ENCODE peak calls at places on chromosomes 7 and 10, in four cellular contexts. A is adipocyte; K is B cell; M is activated CD4-positive, CD25-positive, alpha-beta regulatory T cell. O is an unnamed sample.

GRCh38 chr10:127550861-127551260 is 1.8 kb downstream of the NPS start:
- DNase-seq in K (no peak), A (no peak), M (no peak), O (no peak)

GRCh38 chr7:12174931-12175330 is 36.2 kb upstream of the TMEM106B start:
- DNase-seq in M (no peak), A (no peak), K (no peak), O (no peak)

GRCh38 chr10:95242581-95243317 is 48.1 kb downstream of the PDLIM1 start:
- DNase-seq in A (peak), K (no peak), M (no peak), O (peak)

GRCh38 chr10:118966131-118967125 is 63.1 kb upstream of the NANOS1 start:
- DNase-seq in M (no peak), K (no peak), A (no peak), O (peak)

GRCh38 chr10:97179731-97180366 is 5.9 kb downstream of the SLIT1 start:
- DNase-seq in K (no peak), A (peak), M (no peak), O (no peak)

GRCh38 chr10:110681023-110681681 is 37.0 kb downstream of the RBM20 start:
- DNase-seq in M (no peak), K (no peak), A (peak), O (no peak)

GRCh38 chr7:95636140-95636539 is 39.8 kb upstream of the PDK4 start:
- DNase-seq in K (no peak), A (no peak), M (no peak), O (no peak)

GRCh38 chr7:24936121-24936824 is 43.7 kb downstream of the OSBPL3 start:
- DNase-seq in A (peak), K (no peak), M (no peak), O (peak)

GRCh38 chr10:126459878-126460481 is 71.7 kb upstream of the ADAM12 start:
- DNase-seq in M (no peak), K (no peak), A (peak), O (peak)

GRCh38 chr7:13057462-13058200 is 370.2 kb downstream of the ARL4A start:
- DNase-seq in A (no peak), K (no peak), M (no peak), O (no peak)

GRCh38 chr10:19828278-19829049 is 12.2 kb downstream of the PLXDC2 start:
- DNase-seq in A (no peak), K (no peak), M (no peak), O (peak)

GRCh38 chr7:135733603-135734342 is 5.8 kb upstream of the SLC13A4 start:
- DNase-seq in M (no peak), A (no peak), K (no peak), O (no peak)

GRCh38 chr7:24880886-24881285 is 99.1 kb downstream of the OSBPL3 start:
- DNase-seq in A (no peak), K (no peak), M (no peak), O (no peak)

GRCh38 chr7:6651866-6652445 is 14.8 kb downstream of the ZNF316 start:
- DNase-seq in K (no peak), A (no peak), M (no peak), O (no peak)

GRCh38 chr10:132078746-132079345 is 13.1 kb downstream of the JAKMIP3 start:
- DNase-seq in K (no peak), M (no peak), A (no peak), O (no peak)

GRCh38 chr7:30459591-30460245 is 18.9 kb downstream of the NOD1 start:
- DNase-seq in K (no peak), A (peak), M (no peak), O (peak)

GRCh38 chr10:132520147-132520811 is 17.3 kb upstream of the INPP5A start:
- DNase-seq in K (no peak), A (peak), M (no peak), O (peak)

GRCh38 chr7:12436896-12437535 is 33.4 kb upstream of the VWDE start:
- DNase-seq in M (no peak), A (peak), K (no peak), O (peak)

GRCh38 chr7:24570983-24571382 is 2.3 kb upstream of the PALS2 start:
- DNase-seq in A (no peak), M (no peak), K (no peak), O (no peak)

GRCh38 chr10:97270523-97271154 is 21.8 kb downstream of the ARHGAP19 start:
- DNase-seq in A (peak), M (no peak), K (no peak), O (no peak)

GRCh38 chr7:85104432-85105205 is 82.2 kb downstream of the SEMA3D start:
- DNase-seq in M (no peak), K (no peak), A (peak), O (peak)

GRCh38 chr7:21300692-21301091 is 127.2 kb upstream of the SP4 start:
- DNase-seq in K (no peak), M (no peak), A (no peak), O (no peak)

GRCh38 chr7:27122075-27122910 is 8.3 kb downstream of the HOXA4 start:
- DNase-seq in M (no peak), K (no peak), A (no peak), O (no peak)

GRCh38 chr10:91022390-91022789 is 101.5 kb upstream of the ANKRD1 start:
- DNase-seq in A (no peak), K (no peak), M (no peak), O (no peak)

GRCh38 chr7:50502947-50503346 is 52.8 kb upstream of the FIGNL1 start:
- DNase-seq in A (peak), K (no peak), M (no peak), O (peak)

GRCh38 chr7:2996141-2996540 is 47.5 kb downstream of the CARD11 start:
- DNase-seq in K (no peak), M (no peak), A (no peak), O (no peak)

GRCh38 chr7:34135924-34136323 is 230.6 kb downstream of the BMPER start:
- DNase-seq in M (no peak), A (no peak), K (no peak), O (no peak)

GRCh38 chr7:47546728-47547494 is 35.0 kb downstream of the TNS3 start:
- DNase-seq in A (no peak), K (no peak), M (no peak), O (no peak)

GRCh38 chr10:124168581-124168980 is 75.2 kb upstream of the CHST15 start:
- DNase-seq in K (no peak), A (no peak), M (no peak), O (no peak)

GRCh38 chr10:31479752-31480151 is 160.7 kb downstream of the ZEB1 start:
- DNase-seq in M (no peak), K (no peak), A (peak), O (no peak)

GRCh38 chr10:6074489-6075301 is 12.5 kb upstream of the IL2RA start:
- DNase-seq in A (peak), K (no peak), M (peak), O (no peak)

GRCh38 chr7:25262586-25262985 is 34.3 kb upstream of the NPVF start:
- DNase-seq in K (no peak), A (no peak), M (no peak), O (no peak)